ENCODE peak calls at places on chromosome 6, in eight cellular contexts. P is CD8-positive, alpha-beta T cell; J is ovary; Z is mesendoderm; F is endothelial cell of umbilical vein; U is CD4-positive, CD25-positive, alpha-beta regulatory T cell; O is AG04450; R is CD4-positive, alpha-beta memory T cell. G is an unnamed sample.

GRCh38 chr6:2432258-2432657 is 186.9 kb upstream of the GMDS start:
- DNase-seq in O (peak; percentile 78), J (no peak), F (no peak), U (no peak), R (no peak), P (no peak), Z (no peak), G (no peak)

GRCh38 chr6:8108031-8108660 is 5.8 kb upstream of the EEF1E1 start:
- DNase-seq in O (peak; percentile 90), P (no peak), U (no peak), F (peak; percentile 97), Z (peak; percentile 15), R (no peak), J (no peak), G (no peak)

GRCh38 chr6:125743604-125744003 is 5.8 kb upstream of the HEY2 start:
- DNase-seq in O (no peak), R (no peak), P (no peak), U (no peak), J (no peak), F (no peak), Z (no peak), G (no peak)

GRCh38 chr6:147378819-147379218 is 129.7 kb upstream of the SAMD5 start:
- DNase-seq in P (no peak), Z (no peak), O (no peak), U (no peak), F (no peak), J (no peak), R (no peak), G (no peak)

GRCh38 chr6:12929678-12930077 is 213.1 kb downstream of the PHACTR1 start:
- DNase-seq in F (no peak), P (no peak), R (no peak), Z (no peak), J (no peak), O (no peak), U (no peak), G (no peak)

GRCh38 chr6:157610451-157610999 is 212.5 kb upstream of the SNX9 start:
- DNase-seq in R (no peak), O (no peak), F (no peak), J (no peak), U (no peak), P (no peak), Z (no peak), G (no peak)

GRCh38 chr6:170006524-170007467 is 255.4 kb downstream of the ERMARD start:
- DNase-seq in U (no peak), R (no peak), J (no peak), P (no peak), Z (peak; percentile 95), O (no peak), F (no peak), G (no peak)

GRCh38 chr6:111423055-111423633 is 59.9 kb downstream of the REV3L start:
- DNase-seq in J (no peak), P (no peak), O (no peak), R (no peak), F (peak; percentile 54), Z (no peak), U (no peak), G (no peak)

GRCh38 chr6:125746731-125747588 is 2.5 kb upstream of the HEY2 start:
- DNase-seq in U (peak; percentile 73), Z (peak; percentile 97), O (no peak), F (peak; percentile 47), R (peak; percentile 66), J (peak; percentile 52), P (peak; percentile 73), G (peak; percentile 83)

GRCh38 chr6:160919713-160920112 is 71.9 kb upstream of the MAP3K4 start:
- DNase-seq in J (no peak), Z (no peak), R (no peak), P (no peak), F (no peak), O (peak; percentile 54), U (no peak), G (no peak)

GRCh38 chr6:154995241-154996162 is at the start of gene TIAM2:
- DNase-seq in J (no peak), F (no peak), U (no peak), Z (peak; percentile 71), O (no peak), R (no peak), P (no peak), G (peak; percentile 46)

GRCh38 chr6:149071997-149072396 is 245.5 kb upstream of the TAB2 start:
- DNase-seq in P (no peak), J (no peak), U (no peak), F (no peak), R (no peak), O (no peak), Z (no peak), G (no peak)

GRCh38 chr6:139029470-139030210 is 1.1 kb downstream of the ABRACL start:
- DNase-seq in F (peak; percentile 47), P (peak; percentile 23), R (no peak), O (peak; percentile 63), Z (peak; percentile 52), J (peak; percentile 64), U (no peak), G (peak; percentile 89)

GRCh38 chr6:44667668-44668390 is 280.3 kb downstream of the CDC5L start:
- DNase-seq in Z (peak; percentile 87), P (peak; percentile 34), R (peak; percentile 9), J (no peak), F (no peak), U (peak; percentile 4), O (no peak), G (no peak)

GRCh38 chr6:125888989-125889656 is 67.4 kb upstream of the HINT3 start:
- DNase-seq in F (peak; percentile 71), P (no peak), O (no peak), J (no peak), Z (peak; percentile 78), R (peak; percentile 32), U (peak; percentile 14), G (no peak)

GRCh38 chr6:136282906-136283305 is 6.7 kb downstream of the BCLAF1 start:
- DNase-seq in R (no peak), O (no peak), Z (peak; percentile 28), F (no peak), J (no peak), U (no peak), P (no peak), G (no peak)
- H3K4me3 ChIP-seq in R (peak overlapping the region; percentile 14), O (no peak overlapping the region), Z (no peak overlapping the region), F (no peak overlapping the region), J (no peak overlapping the region), U (peak overlapping the region; percentile 75), P (no peak overlapping the region), G (no peak overlapping the region)

GRCh38 chr6:35015996-35016395 is 125.1 kb downstream of the TCP11 start:
- DNase-seq in O (no peak), U (no peak), F (no peak), P (no peak), R (no peak), Z (no peak), J (no peak), G (no peak)

GRCh38 chr6:35013701-35014100 is 124.6 kb downstream of the ANKS1A start:
- DNase-seq in J (no peak), U (no peak), O (no peak), R (no peak), P (no peak), Z (no peak), F (no peak), G (no peak)

GRCh38 chr6:35014786-35015185 is 125.7 kb downstream of the ANKS1A start:
- DNase-seq in O (no peak), F (peak; percentile 24), J (no peak), Z (peak; percentile 78), U (no peak), P (no peak), R (no peak), G (no peak)

GRCh38 chr6:35015476-35015875 is 125.7 kb downstream of the TCP11 start:
- DNase-seq in R (no peak), Z (no peak), J (no peak), F (no peak), P (no peak), O (no peak), U (no peak), G (no peak)

GRCh38 chr6:35014341-35014740 is 125.3 kb downstream of the ANKS1A start:
- DNase-seq in R (no peak), Z (no peak), F (no peak), P (no peak), J (no peak), U (no peak), O (no peak), G (peak; percentile 31)
- H3K27ac ChIP-seq in R (no peak overlapping the region), Z (no peak overlapping the region), F (peak overlapping the region; percentile 32), P (no peak overlapping the region), J (no peak overlapping the region), U (no peak overlapping the region), O (no peak overlapping the region), G (peak overlapping the region; percentile 59)

GRCh38 chr6:5089821-5090449 is 4.8 kb downstream of the PPP1R3G start:
- DNase-seq in U (no peak), J (no peak), Z (no peak), F (peak; percentile 31), O (no peak), R (no peak), P (no peak), G (no peak)
- H3K27me3 ChIP-seq in U (peaks cover 20% of the 10 kb centered on the region), J (no peaks in the 10 kb centered on the region), Z (peaks cover 17% of the 10 kb centered on the region), F (peaks cover 14% of the 10 kb centered on the region), O (peaks cover 53% of the 10 kb centered on the region), R (no peaks in the 10 kb centered on the region), P (peaks cover 5% of the 10 kb centered on the region), G (no peaks in the 10 kb centered on the region)

GRCh38 chr6:25038300-25038699 is 102.5 kb upstream of the RIPOR2 start:
- DNase-seq in Z (no peak), R (no peak), F (no peak), O (no peak), U (no peak), J (no peak), P (no peak), G (no peak)

GRCh38 chr6:25038992-25039391 is 103.2 kb upstream of the RIPOR2 start:
- DNase-seq in F (no peak), U (no peak), J (no peak), R (no peak), Z (no peak), P (no peak), O (no peak), G (no peak)

GRCh38 chr6:25042984-25043725 is 107.4 kb upstream of the RIPOR2 start:
- DNase-seq in P (no peak), U (no peak), F (no peak), J (no peak), Z (no peak), R (no peak), O (no peak), G (no peak)

GRCh38 chr6:25042599-25042936 is 106.8 kb upstream of the RIPOR2 start:
- DNase-seq in F (no peak), U (no peak), P (no peak), O (no peak), Z (no peak), R (peak; percentile 55), J (no peak), G (no peak)

DNA sequence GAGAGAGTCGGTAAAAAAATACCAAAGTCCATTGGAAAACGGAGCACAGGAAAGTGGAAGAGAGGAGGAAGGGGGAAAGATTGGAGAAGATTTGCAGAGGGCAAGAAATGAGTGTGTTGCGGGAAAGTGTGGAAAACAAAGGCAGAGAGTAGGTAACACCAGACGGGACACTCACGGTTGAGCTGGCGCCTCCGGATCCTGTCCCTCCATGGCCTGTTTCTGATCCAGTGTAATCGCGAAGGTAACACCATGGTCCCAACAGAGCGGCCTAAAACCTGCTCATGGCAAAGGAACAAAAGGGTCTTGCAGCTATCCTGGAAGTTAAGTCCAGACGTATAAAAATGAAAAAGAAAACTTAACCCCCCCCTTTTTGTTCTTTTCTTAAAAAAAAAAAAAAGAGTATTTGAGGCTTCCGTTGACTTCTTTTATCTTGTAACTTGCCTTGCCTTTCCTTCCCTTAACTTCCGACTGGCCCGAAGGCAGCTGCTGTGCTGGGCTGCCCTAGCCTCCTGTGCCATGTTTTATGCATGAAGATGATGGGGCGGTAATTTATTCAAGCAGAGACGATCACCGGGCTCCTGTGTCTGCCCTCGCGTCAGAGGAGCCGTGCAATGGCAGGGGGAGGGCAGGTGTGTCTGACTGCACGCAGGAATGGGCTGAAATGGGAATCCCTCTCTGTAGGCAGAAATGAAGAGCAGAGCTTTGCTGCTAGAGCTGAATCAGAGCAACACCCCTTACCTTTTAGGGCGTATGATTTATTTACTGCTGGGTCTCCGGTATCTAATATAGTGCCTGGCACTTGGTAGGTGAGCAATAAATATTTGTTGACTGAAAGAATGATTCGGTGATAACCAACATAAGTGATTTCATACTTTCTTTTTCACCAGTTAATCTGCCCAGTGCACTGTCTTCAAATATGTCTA is 106.2 kb upstream of the RIPOR2 start:
- DNase-seq in O (no peak), J (no peak), Z (no peak), F (no peak), U (peak; percentile 63), P (peak; percentile 50), R (peak; percentile 65), G (no peak)
- H3K4me3 ChIP-seq in O (no peak overlapping the region), J (no peak overlapping the region), Z (no peak overlapping the region), F (no peak overlapping the region), U (peak overlapping the region; percentile 100), P (peak overlapping the region; percentile 52), R (peak overlapping the region; percentile 82), G (no peak overlapping the region)

G was measured in right cardiac atrium.